ENCODE peak calls at places on chromosome 13, in six cellular contexts. N, Z, C, I, W and V are unnamed samples.

GRCh38 chr13:97429681-97430081 is 4.3 kb upstream of the RAP2A start:
- DNase-seq in N (no peak), Z (no peak), C (no peak), I (no peak), W (no peak), V (no peak)

GRCh38 chr13:76792680-76793334 is 93.4 kb downstream of the KCTD12 start:
- DNase-seq in N (no peak), Z (no peak), C (no peak), I (no peak), W (no peak), V (no peak)

GRCh38 chr13:106104281-106104901 is 431.1 kb downstream of the EFNB2 start:
- DNase-seq in N (no peak), Z (no peak), C (no peak), I (no peak), W (no peak), V (no peak)

GRCh38 chr13:38350114-38350617 is 515 bp downstream of the UFM1 start:
- DNase-seq in N (peak; percentile 59), Z (no peak), C (peak; percentile 49), I (no peak), W (peak; percentile 11), V (no peak)

GRCh38 chr13:39516140-39516539 is 86.9 kb downstream of the LHFPL6 start:
- DNase-seq in N (no peak), Z (no peak), C (no peak), I (no peak), W (no peak), V (no peak)

GRCh38 chr13:102904408-102904862 is 58.6 kb downstream of the ERCC5 start:
- DNase-seq in N (no peak), Z (no peak), C (no peak), I (no peak), W (no peak), V (no peak)

GRCh38 chr13:113365551-113365971 is 1.6 kb upstream of the GRTP1 start:
- DNase-seq in N (peak; percentile 52), Z (no peak), C (no peak), I (no peak), W (no peak), V (no peak)

GRCh38 chr13:92355213-92355612 is 871.4 kb upstream of the GPC6 start:
- DNase-seq in N (no peak), Z (no peak), C (peak; percentile 10), I (no peak), W (peak; percentile 59), V (no peak)

GRCh38 chr13:63690672-63691071 is 2275.0 kb upstream of the PCDH20 start:
- DNase-seq in N (no peak), Z (no peak), C (no peak), I (no peak), W (no peak), V (no peak)

GRCh38 chr13:49635599-49636433 is 7.5 kb downstream of the ARL11 start:
- DNase-seq in N (peak; percentile 58), Z (no peak), C (peak; percentile 32), I (peak; percentile 39), W (no peak), V (no peak)

GRCh38 chr13:37640499-37640898 is 41.9 kb upstream of the POSTN start:
- DNase-seq in N (no peak), Z (no peak), C (no peak), I (no peak), W (no peak), V (no peak)

GRCh38 chr13:22461854-22462565 is 718.8 kb upstream of the SGCG start:
- DNase-seq in N (no peak), Z (no peak), C (no peak), I (no peak), W (no peak), V (no peak)

GRCh38 chr13:96020155-96020575 is 33.0 kb downstream of the UGGT2 start:
- DNase-seq in N (no peak), Z (peak; percentile 5), C (peak; percentile 75), I (peak; percentile 23), W (peak; percentile 11), V (no peak)

GRCh38 chr13:44523176-44524017 is 52.7 kb downstream of the TSC22D1 start:
- DNase-seq in N (no peak), Z (no peak), C (peak; percentile 67), I (peak; percentile 7), W (no peak), V (no peak)

GRCh38 chr13:34044041-34044440 is 226.1 kb downstream of the RFC3 start:
- DNase-seq in N (no peak), Z (no peak), C (no peak), I (no peak), W (no peak), V (no peak)

GRCh38 chr13:20831933-20832332 is 58.2 kb upstream of the EEF1AKMT1 start:
- DNase-seq in N (no peak), Z (no peak), C (no peak), I (no peak), W (no peak), V (no peak)

GRCh38 chr13:34139660-34140059 is 321.7 kb downstream of the RFC3 start:
- DNase-seq in N (no peak), Z (no peak), C (no peak), I (no peak), W (no peak), V (no peak)

GRCh38 chr13:97257800-97258799 is 36.0 kb downstream of the MBNL2 start:
- DNase-seq in N (no peak), Z (no peak), C (peak; percentile 87), I (peak; percentile 37), W (peak; percentile 64), V (no peak)

GRCh38 chr13:95058680-95059079 is 242.6 kb downstream of the ABCC4 start:
- DNase-seq in N (no peak), Z (no peak), C (no peak), I (no peak), W (no peak), V (no peak)

GRCh38 chr13:59343993-59344780 is 819.5 kb downstream of the DIAPH3 start:
- DNase-seq in N (no peak), Z (no peak), C (no peak), I (no peak), W (no peak), V (no peak)

GRCh38 chr13:113364371-113364932 is 522 bp upstream of the GRTP1 start:
- DNase-seq in N (no peak), Z (no peak), C (no peak), I (no peak), W (no peak), V (no peak)

GRCh38 chr13:60363288-60363687 is 33.7 kb upstream of the TDRD3 start:
- DNase-seq in N (no peak), Z (no peak), C (no peak), I (no peak), W (no peak), V (no peak)

GRCh38 chr13:75365724-75366173 is 116.2 kb downstream of the TBC1D4 start:
- DNase-seq in N (no peak), Z (no peak), C (no peak), I (peak; percentile 78), W (no peak), V (no peak)

GRCh38 chr13:31890946-31891345 is 140.6 kb upstream of the FRY start:
- DNase-seq in N (no peak), Z (no peak), C (no peak), I (no peak), W (no peak), V (no peak)

GRCh38 chr13:106083620-106084350 is 451.7 kb downstream of the EFNB2 start:
- DNase-seq in N (no peak), Z (no peak), C (peak; percentile 6), I (no peak), W (no peak), V (no peak)

GRCh38 chr13:103839460-103839859 is 773.2 kb upstream of the SLC10A2 start:
- DNase-seq in N (no peak), Z (no peak), C (no peak), I (no peak), W (no peak), V (no peak)

DNA sequence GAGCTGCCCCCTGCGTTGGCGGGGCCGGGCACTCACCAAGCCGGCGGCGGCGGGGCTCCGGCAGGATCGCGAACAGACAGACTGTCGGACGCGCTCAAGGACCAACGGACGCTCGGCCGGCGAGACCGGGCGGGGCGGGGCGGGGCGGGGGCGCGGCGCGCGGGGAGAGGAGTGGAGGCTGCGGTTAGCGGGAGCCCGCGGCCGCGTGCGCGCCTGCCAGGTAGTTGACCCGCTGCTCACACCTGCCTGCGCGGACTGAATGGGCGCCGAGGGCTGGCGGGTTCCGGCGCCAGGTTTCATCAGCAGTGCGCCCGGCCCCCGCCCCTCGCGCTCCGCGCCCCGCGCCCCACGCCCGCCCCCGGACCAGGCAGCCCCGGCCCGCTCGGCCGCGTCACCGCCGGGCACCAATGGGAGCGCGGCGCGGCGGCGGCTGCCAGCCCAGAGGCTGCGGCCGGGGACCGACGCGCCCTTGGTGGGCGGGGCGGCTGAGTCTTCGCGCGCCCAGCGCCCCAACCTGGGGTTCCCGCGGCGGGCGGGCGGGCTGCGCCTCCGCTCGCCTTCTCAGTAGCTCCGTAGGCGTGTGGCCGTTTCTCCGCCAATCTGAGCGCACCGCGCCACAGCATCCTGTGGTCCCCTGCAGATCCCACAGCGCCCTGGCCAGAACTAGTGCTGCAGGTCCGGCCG is at the start of gene SLC7A1:
- DNase-seq in N (peak; percentile 84), Z (peak; percentile 97), C (peak; percentile 70), I (peak; percentile 43), W (peak; percentile 87), V (peak; percentile 89)
- TF ChIP-seq POLR2A in N (peak; percentile 31), Z (no peak), C (peak; percentile 70), I (peak; percentile 72), W (no peak), V (no peak)

GRCh38 chr13:50910483-50910805 is 853 bp downstream of the RNASEH2B start:
- DNase-seq in N (peak; percentile 63), Z (no peak), C (peak; percentile 29), I (no peak), W (no peak), V (no peak)

GRCh38 chr13:50911051-50911690 is 1.6 kb downstream of the RNASEH2B start:
- DNase-seq in N (no peak), Z (no peak), C (peak; percentile 58), I (no peak), W (peak; percentile 26), V (no peak)

GRCh38 chr13:50914301-50914700 is 4.7 kb downstream of the RNASEH2B start:
- DNase-seq in N (no peak), Z (no peak), C (no peak), I (no peak), W (no peak), V (no peak)

GRCh38 chr13:50912851-50913250 is 3.3 kb downstream of the RNASEH2B start:
- DNase-seq in N (no peak), Z (no peak), C (no peak), I (no peak), W (no peak), V (no peak)

GRCh38 chr13:50911937-50912624 is 2.5 kb downstream of the RNASEH2B start:
- DNase-seq in N (peak; percentile 95), Z (peak; percentile 40), C (peak; percentile 68), I (peak; percentile 88), W (peak; percentile 60), V (no peak)
- TF ChIP-seq POLR2AphosphoS5 in N (no peak), Z (no peak), C (no peak), I (peak; percentile 51), W (no peak), V (no peak)

GRCh38 chr13:27481766-27482165 is 31.4 kb upstream of the MTIF3 start:
- DNase-seq in N (peak; percentile 95), Z (no peak), C (peak; percentile 37), I (no peak), W (peak; percentile 69), V (no peak)
- TF ChIP-seq TAF1 in N (no peak), Z (no peak), C (no peak), I (no peak), W (no peak), V (no peak)

DNA sequence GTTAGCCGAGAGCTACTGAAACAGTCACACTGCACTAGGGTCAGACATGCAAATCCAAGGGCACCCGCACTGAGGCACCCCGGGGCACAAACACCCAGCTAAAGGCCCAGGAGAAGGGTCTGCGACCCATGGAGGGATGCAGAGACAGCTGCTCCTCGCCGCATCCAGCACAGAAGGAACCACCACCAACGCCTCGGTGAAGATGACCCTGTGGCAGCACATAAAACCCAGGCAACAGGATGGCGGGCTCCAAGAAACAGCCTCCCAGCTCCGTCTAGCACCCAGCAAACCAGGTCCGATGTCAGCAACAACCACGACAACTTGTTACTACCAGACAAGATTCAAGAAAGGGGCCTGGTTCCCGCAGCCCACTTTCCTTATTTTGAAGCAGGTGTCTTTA is 82.1 kb downstream of the STK24 start:
- DNase-seq in N (no peak), Z (no peak), C (no peak), I (no peak), W (no peak), V (no peak)
- TF ChIP-seq POLR2A in N (no peak), Z (no peak), C (no peak), I (no peak), W (no peak), V (no peak)